ENCODE peak calls at places on chromosomes 1 and 21, in five cellular contexts. G is AG04449, F is lower leg skin, L is Calu3, Q is sigmoid colon. R is an unnamed sample.

GRCh38 chr1:12436817-12437599 is 181.0 kb downstream of the DHRS3 start:
- DNase-seq in G (no peak), F (no peak), L (no peak), Q (no peak), R (no peak)

GRCh38 chr1:194369060-194369459 is 1182.6 kb upstream of the B3GALT2 start:
- DNase-seq in G (peak; percentile 21), F (no peak), L (no peak), Q (no peak), R (no peak)

GRCh38 chr1:228226956-228227791 is 19.3 kb downstream of the OBSCN start:
- DNase-seq in G (no peak), F (peak; percentile 68), L (peak; percentile 67), Q (no peak), R (no peak)

GRCh38 chr1:56654126-56654923 is 9.2 kb downstream of the PRKAA2 start:
- DNase-seq in G (no peak), F (no peak), L (no peak), Q (no peak), R (no peak)

GRCh38 chr1:152444045-152444444 is 30.0 kb upstream of the CRNN start:
- DNase-seq in G (no peak), F (no peak), L (no peak), Q (no peak), R (no peak)

GRCh38 chr21:45525153-45525909 is 16.9 kb downstream of the SLC19A1 start:
- DNase-seq in G (no peak), F (peak; percentile 81), L (no peak), Q (peak; percentile 63), R (no peak)

GRCh38 chr1:94522304-94522703 is 19.3 kb downstream of the F3 start:
- DNase-seq in G (no peak), F (no peak), L (peak; percentile 17), Q (no peak), R (no peak)

GRCh38 chr1:43437031-43437973 is 16.4 kb downstream of the HYI start:
- DNase-seq in G (no peak), F (peak; percentile 73), L (no peak), Q (peak; percentile 57), R (no peak)

GRCh38 chr21:17343055-17343454 is 169.8 kb upstream of the CXADR start:
- DNase-seq in G (no peak), F (no peak), L (peak; percentile 4), Q (no peak), R (no peak)

GRCh38 chr1:204326891-204327290 is 32.8 kb downstream of the PLEKHA6 start:
- DNase-seq in G (no peak), F (no peak), L (no peak), Q (no peak), R (no peak)

GRCh38 chr1:152458384-152459185 is 44.5 kb upstream of the CRNN start:
- DNase-seq in G (no peak), F (peak; percentile 94), L (peak; percentile 87), Q (peak; percentile 85), R (no peak)

GRCh38 chr1:209266590-209267172 is 316.8 kb upstream of the CAMK1G start:
- DNase-seq in G (no peak), F (no peak), L (no peak), Q (no peak), R (no peak)

GRCh38 chr1:247386695-247387094 is 29.3 kb upstream of the NLRP3 start:
- DNase-seq in G (no peak), F (no peak), L (no peak), Q (no peak), R (no peak)

GRCh38 chr1:230771773-230772354 is 24.7 kb downstream of the CAPN9 start:
- DNase-seq in G (no peak), F (no peak), L (no peak), Q (no peak), R (no peak)

GRCh38 chr1:156814571-156815260 is 1.9 kb downstream of the SH2D2A start:
- DNase-seq in G (no peak), F (no peak), L (peak; percentile 55), Q (no peak), R (no peak)

GRCh38 chr1:65075123-65075976 is 72.7 kb upstream of the AK4 start:
- DNase-seq in G (no peak), F (no peak), L (peak; percentile 59), Q (peak; percentile 75), R (no peak)

GRCh38 chr1:162187676-162188075 is 118.2 kb downstream of the NOS1AP start:
- DNase-seq in G (no peak), F (no peak), L (no peak), Q (no peak), R (no peak)

GRCh38 chr1:78779831-78780230 is 130.2 kb downstream of the IFI44 start:
- DNase-seq in G (peak; percentile 12), F (no peak), L (no peak), Q (no peak), R (no peak)

GRCh38 chr1:21668232-21669032 is 725 bp downstream of the RAP1GAP start:
- DNase-seq in G (no peak), F (peak; percentile 79), L (no peak), Q (peak; percentile 58), R (no peak)

GRCh38 chr1:121452484-121452883 is 267.7 kb downstream of the SRGAP2C start:
- DNase-seq in G (no peak), F (no peak), L (no peak), Q (no peak), R (no peak)

GRCh38 chr1:233509596-233509995 is 104.3 kb upstream of the KCNK1 start:
- DNase-seq in G (no peak), F (no peak), L (no peak), Q (no peak), R (no peak)

GRCh38 chr1:199122532-199123311 is 483.9 kb downstream of the PTPRC start:
- DNase-seq in G (no peak), F (no peak), L (peak; percentile 40), Q (no peak), R (no peak)

GRCh38 chr1:75412616-75413015 is 198.3 kb downstream of the SLC44A5 start:
- DNase-seq in G (no peak), F (no peak), L (no peak), Q (no peak), R (no peak)

GRCh38 chr1:228903573-228904122 is 168.4 kb downstream of the RHOU start:
- DNase-seq in G (no peak), F (no peak), L (no peak), Q (no peak), R (peak; percentile 66)

GRCh38 chr1:117646956-117647355 is 41.1 kb downstream of the TENT5C start:
- DNase-seq in G (no peak), F (peak; percentile 28), L (no peak), Q (no peak), R (no peak)

GRCh38 chr1:223776826-223777454 is 64.6 kb downstream of the CAPN2 start:
- DNase-seq in G (no peak), F (no peak), L (no peak), Q (peak; percentile 14), R (peak; percentile 17)

GRCh38 chr21:35377505-35378090 is 328.5 kb upstream of the RUNX1 start:
- DNase-seq in G (no peak), F (no peak), L (no peak), Q (no peak), R (no peak)

GRCh38 chr1:93708734-93709481 is 27.3 kb upstream of the BCAR3 start:
- DNase-seq in G (no peak), F (peak; percentile 74), L (no peak), Q (no peak), R (no peak)

GRCh38 chr1:68331117-68331865 is 99.0 kb upstream of the WLS start:
- DNase-seq in G (peak; percentile 62), F (no peak), L (no peak), Q (no peak), R (no peak)

GRCh38 chr21:15763359-15763758 is 33.6 kb downstream of the USP25 start:
- DNase-seq in G (no peak), F (no peak), L (no peak), Q (no peak), R (no peak)

GRCh38 chr1:24900985-24901781 is 28.9 kb downstream of the RUNX3 start:
- DNase-seq in G (no peak), F (peak; percentile 81), L (no peak), Q (no peak), R (no peak)

GRCh38 chr1:8020032-8020431 is 6.1 kb downstream of the ERRFI1 start:
- DNase-seq in G (no peak), F (no peak), L (peak; percentile 72), Q (no peak), R (no peak)

GRCh38 chr1:94247146-94248094 is 10.0 kb upstream of the ARHGAP29 start:
- DNase-seq in G (no peak), F (peak; percentile 92), L (peak; percentile 95), Q (peak; percentile 82), R (peak; percentile 89)

GRCh38 chr1:1032428-1032827 is 12.5 kb downstream of the AGRN start:
- DNase-seq in G (no peak), F (no peak), L (no peak), Q (no peak), R (no peak)
- TF ChIP-seq CTCF in G (no peak), F (no peak), L (no peak), Q (no peak), R (no peak)

DNA sequence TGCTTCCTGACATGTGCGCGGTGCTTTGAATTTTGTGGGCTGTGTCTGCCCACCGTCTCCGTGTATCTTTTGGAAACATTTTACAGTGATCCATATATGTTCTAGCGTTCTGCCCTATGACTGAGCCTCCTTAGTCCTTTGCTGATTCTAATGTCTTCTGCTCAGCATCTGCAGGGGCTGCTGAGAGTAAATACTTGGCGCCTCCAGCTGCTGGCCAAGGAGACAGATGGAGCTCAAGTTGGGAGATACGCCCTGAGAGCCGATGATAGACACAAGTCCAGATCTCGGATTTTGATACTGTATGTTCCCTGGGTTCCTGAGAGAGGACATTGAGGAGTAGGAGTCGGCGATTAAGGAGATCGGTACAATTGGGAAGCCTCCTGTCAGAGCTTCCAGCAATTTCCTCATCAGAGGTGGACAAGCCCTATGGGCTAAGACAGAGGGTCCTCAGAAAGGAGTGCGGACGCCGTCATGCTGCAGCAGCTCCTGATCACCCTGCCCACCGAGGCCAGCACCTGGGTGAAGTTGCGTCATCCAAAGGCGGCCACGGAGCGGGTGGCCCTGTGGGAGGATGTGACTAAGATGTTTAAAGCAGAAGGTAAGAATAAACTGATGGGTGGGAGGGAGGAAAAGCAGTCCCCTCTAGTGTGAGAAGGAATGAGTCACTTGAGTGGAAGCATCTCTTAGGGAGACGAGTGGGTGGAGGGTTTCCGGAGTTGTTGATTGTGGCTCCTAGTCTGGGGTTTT is 388 bp downstream of the ZFP69B start:
- DNase-seq in G (no peak), F (peak; percentile 83), L (peak; percentile 1), Q (no peak), R (no peak)
- TF ChIP-seq CTCF in G (no peak), F (no peak), L (no peak), Q (no peak), R (no peak)

GRCh38 chr1:39266269-39266668 is 61.8 kb downstream of the MACF1 start:
- DNase-seq in G (no peak), F (no peak), L (no peak), Q (no peak), R (no peak)
- TF ChIP-seq CTCF in G (no peak), F (no peak), L (no peak), Q (peak; percentile 53), R (peak; percentile 32)

GRCh38 chr1:47023268-47024137 is at the start of gene CYP4X1:
- DNase-seq in G (no peak), F (no peak), L (peak; percentile 29), Q (peak; percentile 58), R (no peak)
- TF ChIP-seq CTCF in G (no peak), F (no peak), L (no peak), Q (no peak), R (no peak)

GRCh38 chr1:1630191-1630964 is 1.6 kb upstream of the MMP23B start:
- DNase-seq in G (no peak), F (peak; percentile 96), L (no peak), Q (peak; percentile 89), R (no peak)
- TF ChIP-seq CTCF in G (no peak), F (no peak), L (no peak), Q (no peak), R (no peak)

R was measured in osteocyte.